ENCODE peak calls at places on chromosomes 6 and 20, in five cellular contexts. One of them, this sample, is unnamed.

GRCh38 chr6:30768634-30769087 is 24.3 kb upstream of the IER3 start:
- DNase-seq in AML-193: no peak
- DNase-seq in D721Med: no peak
- DNase-seq in dorsolateral prefrontal cortex: no peak
- DNase-seq in activated CD4-positive, alpha-beta T cell treated with anti-CD3 and anti-CD28 coated beads, Interleukin-2, amount 10 ng/mL, durations not matched to agents 7 days and 5 days: no peak
- DNase-seq in this sample: no peak

GRCh38 chr6:37131104-37131959 is 38.6 kb upstream of the PIM1 start:
- DNase-seq in AML-193: no peak
- DNase-seq in D721Med: no peak
- DNase-seq in dorsolateral prefrontal cortex: peak
- DNase-seq in activated CD4-positive, alpha-beta T cell treated with anti-CD3 and anti-CD28 coated beads, Interleukin-2, amount 10 ng/mL, durations not matched to agents 7 days and 5 days: no peak
- DNase-seq in this sample: no peak

GRCh38 chr6:44342489-44342888 is at the start of gene SPATS1:
- DNase-seq in AML-193: no peak
- DNase-seq in D721Med: no peak
- DNase-seq in dorsolateral prefrontal cortex: peak
- DNase-seq in activated CD4-positive, alpha-beta T cell treated with anti-CD3 and anti-CD28 coated beads, Interleukin-2, amount 10 ng/mL, durations not matched to agents 7 days and 5 days: no peak
- DNase-seq in this sample: no peak

GRCh38 chr6:52517502-52518278 is 59.2 kb downstream of the TRAM2 start:
- DNase-seq in AML-193: no peak
- DNase-seq in D721Med: no peak
- DNase-seq in dorsolateral prefrontal cortex: peak
- DNase-seq in activated CD4-positive, alpha-beta T cell treated with anti-CD3 and anti-CD28 coated beads, Interleukin-2, amount 10 ng/mL, durations not matched to agents 7 days and 5 days: no peak
- DNase-seq in this sample: no peak

GRCh38 chr20:54292186-54292585 is 84.3 kb downstream of the PFDN4 start:
- DNase-seq in AML-193: no peak
- DNase-seq in D721Med: no peak
- DNase-seq in dorsolateral prefrontal cortex: no peak
- DNase-seq in activated CD4-positive, alpha-beta T cell treated with anti-CD3 and anti-CD28 coated beads, Interleukin-2, amount 10 ng/mL, durations not matched to agents 7 days and 5 days: no peak
- DNase-seq in this sample: no peak

GRCh38 chr20:10249048-10249770 is 30.6 kb downstream of the SNAP25 start:
- DNase-seq in AML-193: no peak
- DNase-seq in D721Med: no peak
- DNase-seq in dorsolateral prefrontal cortex: no peak
- DNase-seq in activated CD4-positive, alpha-beta T cell treated with anti-CD3 and anti-CD28 coated beads, Interleukin-2, amount 10 ng/mL, durations not matched to agents 7 days and 5 days: no peak
- DNase-seq in this sample: no peak

GRCh38 chr6:26215200-26216014 is 128.2 kb downstream of the HFE start:
- DNase-seq in AML-193: no peak
- DNase-seq in D721Med: no peak
- DNase-seq in dorsolateral prefrontal cortex: no peak
- DNase-seq in activated CD4-positive, alpha-beta T cell treated with anti-CD3 and anti-CD28 coated beads, Interleukin-2, amount 10 ng/mL, durations not matched to agents 7 days and 5 days: peak
- DNase-seq in this sample: no peak

GRCh38 chr6:87905101-87905517 is 142.5 kb upstream of the SPACA1 start:
- DNase-seq in AML-193: no peak
- DNase-seq in D721Med: no peak
- DNase-seq in dorsolateral prefrontal cortex: no peak
- DNase-seq in activated CD4-positive, alpha-beta T cell treated with anti-CD3 and anti-CD28 coated beads, Interleukin-2, amount 10 ng/mL, durations not matched to agents 7 days and 5 days: no peak
- DNase-seq in this sample: no peak

GRCh38 chr20:44035924-44036323 is 121.3 kb downstream of the TOX2 start:
- DNase-seq in AML-193: no peak
- DNase-seq in D721Med: no peak
- DNase-seq in dorsolateral prefrontal cortex: no peak
- DNase-seq in activated CD4-positive, alpha-beta T cell treated with anti-CD3 and anti-CD28 coated beads, Interleukin-2, amount 10 ng/mL, durations not matched to agents 7 days and 5 days: no peak
- DNase-seq in this sample: no peak

GRCh38 chr6:27268803-27269202 is 21.3 kb downstream of the PRSS16 start:
- DNase-seq in AML-193: no peak
- DNase-seq in D721Med: no peak
- DNase-seq in dorsolateral prefrontal cortex: no peak
- DNase-seq in activated CD4-positive, alpha-beta T cell treated with anti-CD3 and anti-CD28 coated beads, Interleukin-2, amount 10 ng/mL, durations not matched to agents 7 days and 5 days: no peak
- DNase-seq in this sample: no peak

GRCh38 chr6:163876391-163876790 is 461.9 kb downstream of the QKI start:
- DNase-seq in AML-193: no peak
- DNase-seq in D721Med: no peak
- DNase-seq in dorsolateral prefrontal cortex: no peak
- DNase-seq in activated CD4-positive, alpha-beta T cell treated with anti-CD3 and anti-CD28 coated beads, Interleukin-2, amount 10 ng/mL, durations not matched to agents 7 days and 5 days: no peak
- DNase-seq in this sample: no peak

GRCh38 chr6:52640170-52640569 is 30.7 kb upstream of the TMEM14A start:
- DNase-seq in AML-193: no peak
- DNase-seq in D721Med: no peak
- DNase-seq in dorsolateral prefrontal cortex: no peak
- DNase-seq in activated CD4-positive, alpha-beta T cell treated with anti-CD3 and anti-CD28 coated beads, Interleukin-2, amount 10 ng/mL, durations not matched to agents 7 days and 5 days: no peak
- DNase-seq in this sample: no peak

This sample was measured in activated T-helper 2 cell treated with anti-CD3 and anti-CD28 coated beads, Interferon-gamma antibody, Interleukin-2, Interleukin-4, amounts not matched to agents 10 μg/mL and 5 μg/mL and 100 μg/mL, durations not matched to agents 14 hours and 24 hours and 36 hours.